ENCODE peak calls at places on chromosome 12, in six cellular contexts. Q is HTR-8/SVneo; D is T-helper 9 cell; F is neural crest cell; W is HCT116; S is stimulated activated CD4-positive, alpha-beta T cell treated with anti-CD3 and anti-CD28 coated beads, Interleukin-15, amount 100 ng/mL, for 1 hour. M is an unnamed sample.

GRCh38 chr12:115639667-115640012 is 637.9 kb downstream of the MED13L start:
- DNase-seq in Q (no peak), D (no peak), F (no peak), W (no peak), S (no peak), M (no peak)

GRCh38 chr12:3624273-3624672 is 128.6 kb downstream of the CRACR2A start:
- DNase-seq in Q (no peak), D (no peak), F (no peak), W (no peak), S (no peak), M (no peak)

GRCh38 chr12:102298022-102298421 is 100.4 kb upstream of the PMCH start:
- DNase-seq in Q (no peak), D (no peak), F (no peak), W (no peak), S (no peak), M (no peak)

GRCh38 chr12:57992001-57992400 is 50.6 kb downstream of the ATP23 start:
- DNase-seq in Q (no peak), D (no peak), F (no peak), W (no peak), S (no peak), M (no peak)

GRCh38 chr12:107131832-107132616 is 38.7 kb upstream of the CRY1 start:
- DNase-seq in Q (peak), D (no peak), F (peak), W (peak), S (no peak), M (peak)

GRCh38 chr12:104695453-104696148 is 238.9 kb downstream of the CHST11 start:
- DNase-seq in Q (no peak), D (peak), F (no peak), W (no peak), S (peak), M (no peak)

GRCh38 chr12:109777544-109777943 is 55.7 kb downstream of the TRPV4 start:
- DNase-seq in Q (peak), D (no peak), F (no peak), W (no peak), S (no peak), M (no peak)

GRCh38 chr12:46303039-46303666 is 34.3 kb upstream of the SLC38A1 start:
- DNase-seq in Q (no peak), D (peak), F (no peak), W (peak), S (no peak), M (peak)

GRCh38 chr12:7150356-7150755 is 20.2 kb downstream of the CLSTN3 start:
- DNase-seq in Q (no peak), D (no peak), F (no peak), W (no peak), S (no peak), M (no peak)

GRCh38 chr12:52847335-52848102 is 1.3 kb downstream of the KRT78 start:
- DNase-seq in Q (no peak), D (no peak), F (no peak), W (no peak), S (no peak), M (no peak)

GRCh38 chr12:65816086-65816485 is 8.2 kb upstream of the HMGA2 start:
- DNase-seq in Q (no peak), D (no peak), F (no peak), W (no peak), S (no peak), M (no peak)

GRCh38 chr12:56346663-56347062 is 8.0 kb downstream of the IL23A start:
- DNase-seq in Q (no peak), D (peak), F (no peak), W (no peak), S (no peak), M (no peak)

GRCh38 chr12:102322254-102322653 is 124.6 kb upstream of the PMCH start:
- DNase-seq in Q (no peak), D (no peak), F (no peak), W (no peak), S (no peak), M (no peak)

GRCh38 chr12:124919646-124920352 is 5.3 kb upstream of the UBC start:
- DNase-seq in Q (no peak), D (no peak), F (no peak), W (no peak), S (no peak), M (no peak)

GRCh38 chr12:32988982-32989381 is 92.4 kb upstream of the PKP2 start:
- DNase-seq in Q (no peak), D (no peak), F (no peak), W (no peak), S (no peak), M (no peak)

GRCh38 chr12:46452776-46453175 is 80.2 kb upstream of the SLC38A2 start:
- DNase-seq in Q (no peak), D (no peak), F (no peak), W (no peak), S (no peak), M (no peak)

GRCh38 chr12:84355561-84355960 is 557.0 kb downstream of the SLC6A15 start:
- DNase-seq in Q (no peak), D (no peak), F (no peak), W (no peak), S (no peak), M (no peak)

GRCh38 chr12:24111591-24111990 is 162.1 kb upstream of the SOX5 start:
- DNase-seq in Q (no peak), D (no peak), F (no peak), W (no peak), S (no peak), M (no peak)

GRCh38 chr12:7758346-7758745 is 6.7 kb upstream of the NANOGNB start:
- DNase-seq in Q (no peak), D (no peak), F (no peak), W (no peak), S (no peak), M (no peak)

GRCh38 chr12:4449862-4450222 is 4.2 kb upstream of the FGF6 start:
- DNase-seq in Q (no peak), D (no peak), F (no peak), W (no peak), S (no peak), M (no peak)

GRCh38 chr12:111404362-111405148 is 1.2 kb upstream of the SH2B3 start:
- DNase-seq in Q (no peak), D (no peak), F (no peak), W (no peak), S (peak), M (no peak)

GRCh38 chr12:52873832-52874572 is 25.2 kb upstream of the KRT78 start:
- DNase-seq in Q (peak), D (peak), F (peak), W (peak), S (peak), M (no peak)

M was measured in Panc1.